ENCODE peak calls at places on chromosome 1, in nine cellular contexts. C is K562, N is lower leg skin, F is heart left ventricle, G is uterus, H is IMR-90, E is stomach, A is body of pancreas, Q is esophagus muscularis mucosa. S is an unnamed sample.

GRCh38 chr1:23417570-23417969 is 7.0 kb downstream of the TCEA3 start:
- DNase-seq in G (no peak), H (no peak), C (peak), A (peak), N (no peak), E (peak), Q (no peak), F (peak), S (no peak)

GRCh38 chr1:20058531-20058930 is 11.5 kb upstream of the PLA2G5 start:
- DNase-seq in A (no peak), E (no peak), Q (peak), C (no peak), H (peak), G (no peak), N (no peak), F (no peak), S (no peak)

GRCh38 chr1:19909392-19909791 is 14.0 kb downstream of the PLA2G2E start:
- DNase-seq in H (no peak), N (no peak), A (no peak), E (no peak), F (no peak), Q (no peak), G (no peak), C (no peak), S (no peak)

GRCh38 chr1:113146242-113147072 is 73.5 kb downstream of the LRIG2 start:
- DNase-seq in Q (no peak), N (no peak), A (no peak), C (peak), H (peak), G (no peak), E (no peak), F (no peak), S (no peak)

GRCh38 chr1:200558866-200559459 is 61.6 kb downstream of the KIF14 start:
- DNase-seq in E (no peak), A (no peak), G (no peak), Q (no peak), C (no peak), N (no peak), H (peak), F (no peak), S (no peak)

GRCh38 chr1:65067491-65068201 is 80.4 kb upstream of the AK4 start:
- DNase-seq in E (peak), F (peak), H (peak), Q (peak), A (peak), C (peak), N (peak), G (peak), S (no peak)

GRCh38 chr1:6175411-6175828 is 4.7 kb downstream of the CHD5 start:
- DNase-seq in F (no peak), A (no peak), C (no peak), E (no peak), N (no peak), Q (no peak), G (no peak), H (no peak), S (no peak)

GRCh38 chr1:11640101-11640500 is 14.1 kb downstream of the FBXO2 start:
- DNase-seq in G (no peak), N (no peak), E (no peak), Q (no peak), H (no peak), A (no peak), F (no peak), C (no peak), S (no peak)

GRCh38 chr1:25106352-25106751 is 126.0 kb downstream of the SYF2 start:
- DNase-seq in H (no peak), N (no peak), C (no peak), Q (no peak), G (no peak), A (no peak), E (no peak), F (no peak), S (no peak)

GRCh38 chr1:229002451-229002960 is 267.2 kb downstream of the RHOU start:
- DNase-seq in N (peak), F (no peak), H (no peak), A (no peak), Q (no peak), C (no peak), G (no peak), E (no peak), S (no peak)

GRCh38 chr1:53366901-53367502 is 39.1 kb upstream of the LRP8 start:
- DNase-seq in H (no peak), G (no peak), F (no peak), A (no peak), C (no peak), E (peak), Q (peak), N (peak), S (no peak)

GRCh38 chr1:151059342-151060240 is at the start of gene CDC42SE1:
- DNase-seq in H (peak), N (peak), G (peak), E (peak), F (peak), C (peak), A (peak), Q (peak), S (no peak)

GRCh38 chr1:156706647-156707008 is 1.2 kb upstream of the CRABP2 start:
- DNase-seq in Q (no peak), C (peak), A (peak), N (peak), G (peak), F (peak), H (no peak), E (no peak), S (no peak)

GRCh38 chr1:207424570-207425131 is 29.5 kb upstream of the CR2 start:
- DNase-seq in N (no peak), F (no peak), H (no peak), Q (no peak), E (no peak), G (no peak), C (no peak), A (no peak), S (no peak)

GRCh38 chr1:240337795-240338194 is 246.1 kb downstream of the FMN2 start:
- DNase-seq in E (no peak), A (no peak), G (peak), C (no peak), N (no peak), Q (no peak), H (peak), F (no peak), S (no peak)

GRCh38 chr1:4108341-4108740 is 208.3 kb upstream of the C1orf174 start:
- DNase-seq in Q (no peak), H (no peak), E (no peak), N (no peak), C (no peak), A (no peak), G (no peak), F (no peak), S (no peak)

GRCh38 chr1:24594328-24594598 is 38.4 kb downstream of the NCMAP start:
- DNase-seq in A (no peak), Q (no peak), E (no peak), G (no peak), N (no peak), C (no peak), F (no peak), H (no peak), S (no peak)

GRCh38 chr1:33276573-33277298 is 20.4 kb downstream of the ZNF362 start:
- DNase-seq in N (peak), C (no peak), F (peak), G (no peak), H (no peak), A (no peak), E (no peak), Q (no peak), S (no peak)

GRCh38 chr1:19421365-19421764 is 64.0 kb downstream of the CAPZB start:
- DNase-seq in E (no peak), F (no peak), N (no peak), Q (no peak), C (no peak), G (no peak), A (no peak), H (no peak), S (no peak)

GRCh38 chr1:78491311-78492071 is 717 bp downstream of the PTGFR start:
- DNase-seq in Q (no peak), G (peak), H (peak), C (no peak), E (no peak), N (peak), A (peak), F (peak), S (no peak)

GRCh38 chr1:27517907-27518718 is 28.1 kb upstream of the WASF2 start:
- DNase-seq in A (no peak), C (peak), G (no peak), H (no peak), N (no peak), E (peak), F (no peak), Q (no peak), S (no peak)

GRCh38 chr1:197810812-197811211 is 35.5 kb upstream of the DENND1B start:
- DNase-seq in G (no peak), H (no peak), N (no peak), E (no peak), F (no peak), C (no peak), Q (no peak), A (no peak), S (no peak)

GRCh38 chr1:220958234-220958633 is 79.0 kb downstream of the HLX start:
- DNase-seq in A (no peak), E (no peak), G (no peak), C (no peak), H (no peak), Q (no peak), F (no peak), N (no peak), S (no peak)

GRCh38 chr1:91511386-91511785 is 10.7 kb downstream of the CDC7 start:
- DNase-seq in H (peak), G (no peak), F (no peak), A (no peak), C (peak), E (no peak), N (no peak), Q (no peak), S (no peak)

GRCh38 chr1:61270761-61271411 is 188.5 kb downstream of the NFIA start:
- DNase-seq in H (peak), G (no peak), N (no peak), C (peak), A (no peak), F (no peak), Q (no peak), E (no peak), S (no peak)

GRCh38 chr1:229271448-229272120 is 673 bp downstream of the RAB4A start:
- DNase-seq in G (no peak), H (peak), E (peak), A (peak), F (no peak), Q (peak), C (no peak), N (no peak), S (no peak)

GRCh38 chr1:37514350-37515184 is at the start of gene MEAF6:
- DNase-seq in A (peak), E (peak), Q (peak), G (peak), H (peak), C (peak), F (peak), N (peak), S (peak)

GRCh38 chr1:9798236-9799130 is 25.3 kb downstream of the CLSTN1 start:
- DNase-seq in A (no peak), F (no peak), Q (no peak), N (peak), E (no peak), G (peak), C (peak), H (peak), S (no peak)

GRCh38 chr1:241325441-241325840 is 31.6 kb downstream of the RGS7 start:
- DNase-seq in F (no peak), H (no peak), N (no peak), C (no peak), E (no peak), Q (no peak), G (no peak), A (no peak), S (no peak)

GRCh38 chr1:52053862-52054261 is 1.1 kb downstream of the TXNDC12 start:
- DNase-seq in Q (no peak), F (no peak), A (no peak), G (no peak), E (no peak), N (no peak), H (no peak), C (no peak), S (no peak)
- H3K4me3 ChIP-seq in Q (peak), F (no peak), A (no peak), G (peak), E (peak), N (no peak), H (peak), C (peak), S (no peak)

GRCh38 chr1:225780134-225780533 is 2.5 kb downstream of the SRP9 start:
- DNase-seq in E (no peak), G (no peak), N (no peak), C (no peak), A (no peak), F (no peak), Q (no peak), H (no peak), S (no peak)
- TF ChIP-seq POLR2A in E (no peak), G (no peak), N (no peak), C (peak), A (no peak), F (no peak), Q (no peak), H (no peak), S (no peak)

GRCh38 chr1:209675567-209676154 is 449 bp downstream of the G0S2 start:
- DNase-seq in A (peak), N (peak), G (peak), Q (no peak), E (peak), H (peak), F (peak), C (no peak), S (no peak)
- H3K4me3 ChIP-seq in A (peak), N (peak), G (peak), Q (peak), E (peak), H (peak), F (peak), C (peak), S (peak)

GRCh38 chr1:32107742-32108661 is at the start of gene KPNA6:
- DNase-seq in E (peak), F (peak), A (peak), N (peak), G (peak), C (peak), Q (peak), H (peak), S (peak)
- TF ChIP-seq POLR2A in E (no peak), F (no peak), A (peak), N (no peak), G (peak), C (peak), Q (peak), H (peak), S (no peak)